ENCODE peak calls at places on chromosomes 16 and 17, in nine cellular contexts. M is left ventricle myocardium inferior; D is ovary; Y is CD8-positive, alpha-beta T cell; I is uterus; N is AG04450; G is tibial nerve; Z is psoas muscle; P is transverse colon. L is an unnamed sample. For H3K27me3, the result is how much of the 10 kb centered on the place peaks cover.

GRCh38 chr17:37220609-37220953 is 155.2 kb upstream of the C17orf78 start:
- DNase-seq in M (no peak), D (no peak), Y (peak), I (no peak), N (peak), G (no peak), Z (no peak), P (peak), L (no peak)

GRCh38 chr16:85910854-85911247 is 11.9 kb downstream of the IRF8 start:
- DNase-seq in M (no peak), D (no peak), Y (no peak), I (no peak), N (no peak), G (no peak), Z (no peak), P (no peak), L (no peak)

GRCh38 chr16:50396770-50397525 is 28.2 kb upstream of the BRD7 start:
- DNase-seq in M (no peak), D (no peak), Y (peak), I (no peak), N (no peak), G (no peak), Z (no peak), P (no peak), L (no peak)

GRCh38 chr17:40063034-40063765 is 435 bp downstream of the THRA start:
- DNase-seq in M (peak), D (peak), Y (peak), I (peak), N (no peak), G (no peak), Z (peak), P (peak), L (no peak)

GRCh38 chr17:17582372-17582771 is 9.1 kb downstream of the PEMT start:
- DNase-seq in M (no peak), D (no peak), Y (no peak), I (no peak), N (no peak), G (no peak), Z (no peak), P (no peak), L (no peak)

GRCh38 chr16:72946474-72947194 is 101.3 kb downstream of the ZFHX3 start:
- DNase-seq in M (peak), D (no peak), Y (no peak), I (no peak), N (no peak), G (no peak), Z (no peak), P (no peak), L (no peak)

GRCh38 chr16:19765860-19766553 is 47.9 kb downstream of the IQCK start:
- DNase-seq in M (peak), D (no peak), Y (no peak), I (no peak), N (no peak), G (peak), Z (peak), P (peak), L (no peak)

GRCh38 chr16:52069866-52070265 is 477.1 kb downstream of the TOX3 start:
- DNase-seq in M (no peak), D (no peak), Y (no peak), I (no peak), N (no peak), G (no peak), Z (no peak), P (no peak), L (no peak)

GRCh38 chr17:30950669-30951399 is 20.0 kb upstream of the RNF135 start:
- DNase-seq in M (peak), D (no peak), Y (no peak), I (peak), N (peak), G (peak), Z (peak), P (peak), L (no peak)

GRCh38 chr17:17526369-17526768 is 30.2 kb upstream of the RASD1 start:
- DNase-seq in M (peak), D (peak), Y (no peak), I (peak), N (no peak), G (no peak), Z (peak), P (no peak), L (no peak)

GRCh38 chr16:11956558-11956957 is 8.5 kb upstream of the TNFRSF17 start:
- DNase-seq in M (no peak), D (no peak), Y (no peak), I (no peak), N (no peak), G (no peak), Z (no peak), P (no peak), L (no peak)

GRCh38 chr17:35242158-35242804 is 591 bp upstream of the SLFN5 start:
- DNase-seq in M (peak), D (peak), Y (peak), I (peak), N (no peak), G (peak), Z (peak), P (peak), L (peak)

GRCh38 chr17:64063766-64064224 is 43.4 kb upstream of the ICAM2 start:
- DNase-seq in M (peak), D (no peak), Y (peak), I (peak), N (no peak), G (no peak), Z (peak), P (peak), L (peak)

GRCh38 chr17:36640836-36641235 is 39.5 kb downstream of the MRM1 start:
- DNase-seq in M (no peak), D (no peak), Y (no peak), I (no peak), N (no peak), G (no peak), Z (no peak), P (no peak), L (no peak)

GRCh38 chr17:52105601-52106000 is 52.9 kb downstream of the CA10 start:
- DNase-seq in M (no peak), D (no peak), Y (no peak), I (no peak), N (no peak), G (no peak), Z (no peak), P (no peak), L (no peak)

GRCh38 chr17:8153550-8153956 is 1.3 kb upstream of the PER1 start:
- DNase-seq in M (peak), D (peak), Y (no peak), I (peak), N (peak), G (peak), Z (peak), P (peak), L (no peak)

GRCh38 chr17:81858170-81858966 is 2.0 kb downstream of the P4HB start:
- DNase-seq in M (no peak), D (no peak), Y (no peak), I (no peak), N (no peak), G (no peak), Z (no peak), P (no peak), L (no peak)

GRCh38 chr17:21252289-21252874 is 828 bp downstream of the NATD1 start:
- DNase-seq in M (no peak), D (no peak), Y (no peak), I (no peak), N (no peak), G (no peak), Z (no peak), P (no peak), L (no peak)

GRCh38 chr17:3710951-3711383 is 12.7 kb upstream of the HASPIN start:
- DNase-seq in M (no peak), D (no peak), Y (peak), I (no peak), N (no peak), G (no peak), Z (no peak), P (peak), L (peak)

GRCh38 chr17:69470702-69471101 is 56.2 kb downstream of the MAP2K6 start:
- DNase-seq in M (no peak), D (no peak), Y (no peak), I (no peak), N (no peak), G (no peak), Z (no peak), P (peak), L (no peak)

GRCh38 chr17:72407336-72408121 is 286.7 kb downstream of the SOX9 start:
- DNase-seq in M (peak), D (peak), Y (no peak), I (peak), N (peak), G (no peak), Z (peak), P (peak), L (peak)

GRCh38 chr17:7219812-7220592 is at the start of the genes ACADVL and DLG4:
- DNase-seq in M (peak), D (peak), Y (peak), I (peak), N (peak), G (peak), Z (peak), P (peak), L (peak)

GRCh38 chr17:10149573-10150399 is 48.6 kb downstream of the GAS7 start:
- DNase-seq in M (no peak), D (no peak), Y (no peak), I (no peak), N (no peak), G (no peak), Z (no peak), P (no peak), L (peak)

GRCh38 chr17:6755731-6756184 is at the start of gene XAF1:
- DNase-seq in M (peak), D (peak), Y (peak), I (peak), N (peak), G (no peak), Z (peak), P (peak), L (peak)

GRCh38 chr17:307295-307691 is 45.3 kb downstream of the RPH3AL start:
- DNase-seq in M (no peak), D (no peak), Y (no peak), I (no peak), N (no peak), G (no peak), Z (peak), P (no peak), L (no peak)

GRCh38 chr17:31623990-31624389 is 232.5 kb downstream of the RAB11FIP4 start:
- DNase-seq in M (no peak), D (no peak), Y (no peak), I (no peak), N (no peak), G (no peak), Z (no peak), P (no peak), L (no peak)

GRCh38 chr16:27241658-27242057 is 26.9 kb downstream of the NSMCE1 start:
- DNase-seq in M (no peak), D (no peak), Y (peak), I (peak), N (no peak), G (no peak), Z (no peak), P (no peak), L (no peak)

GRCh38 chr16:81448154-81449131 is 3.8 kb downstream of the CMIP start:
- DNase-seq in M (no peak), D (no peak), Y (no peak), I (no peak), N (no peak), G (no peak), Z (no peak), P (peak), L (no peak)

GRCh38 chr16:939941-940340 is 30.8 kb downstream of the LMF1 start:
- DNase-seq in M (no peak), D (no peak), Y (no peak), I (no peak), N (no peak), G (no peak), Z (peak), P (no peak), L (no peak)

GRCh38 chr17:62750502-62751349 is 57.4 kb downstream of the MARCHF10 start:
- DNase-seq in M (no peak), D (peak), Y (no peak), I (peak), N (no peak), G (no peak), Z (no peak), P (no peak), L (no peak)

GRCh38 chr16:5917436-5917835 is 819.8 kb upstream of the EEF2KMT start:
- DNase-seq in M (no peak), D (no peak), Y (no peak), I (no peak), N (no peak), G (no peak), Z (no peak), P (peak), L (no peak)
- H3K27me3 ChIP-seq in M (under half), D (under half), Y (under half), I (under half), N (under half), G (under half), Z (under half), P (under half), L (under half)

GRCh38 chr17:47725446-47726109 is 7.5 kb upstream of the TBX21 start:
- DNase-seq in M (no peak), D (no peak), Y (no peak), I (no peak), N (no peak), G (no peak), Z (peak), P (no peak), L (no peak)
- TF ChIP-seq CTCF in M (no peak), D (no peak), Y (no peak), I (no peak), N (peak), G (no peak), Z (no peak), P (no peak), L (peak)

GRCh38 chr16:68383858-68384257 is 64.5 kb downstream of the SMPD3 start:
- DNase-seq in M (no peak), D (no peak), Y (no peak), I (no peak), N (no peak), G (no peak), Z (no peak), P (no peak), L (no peak)

GRCh38 chr16:68387301-68387700 is 61.0 kb downstream of the SMPD3 start:
- DNase-seq in M (no peak), D (no peak), Y (no peak), I (no peak), N (no peak), G (no peak), Z (no peak), P (peak), L (no peak)

GRCh38 chr16:68384293-68385255 is 63.7 kb downstream of the SMPD3 start:
- DNase-seq in M (no peak), D (no peak), Y (no peak), I (no peak), N (no peak), G (no peak), Z (no peak), P (no peak), L (no peak)

GRCh38 chr16:68386628-68387027 is 61.7 kb downstream of the SMPD3 start:
- DNase-seq in M (no peak), D (no peak), Y (no peak), I (no peak), N (no peak), G (no peak), Z (no peak), P (peak), L (no peak)

GRCh38 chr16:68385371-68385770 is 62.9 kb downstream of the SMPD3 start:
- DNase-seq in M (no peak), D (no peak), Y (no peak), I (no peak), N (no peak), G (no peak), Z (no peak), P (no peak), L (no peak)
- H3K27me3 ChIP-seq in M (under half), D (under half), Y (under half), I (under half), N (under half), G (under half), Z (under half), P (under half), L (under half)

DNA sequence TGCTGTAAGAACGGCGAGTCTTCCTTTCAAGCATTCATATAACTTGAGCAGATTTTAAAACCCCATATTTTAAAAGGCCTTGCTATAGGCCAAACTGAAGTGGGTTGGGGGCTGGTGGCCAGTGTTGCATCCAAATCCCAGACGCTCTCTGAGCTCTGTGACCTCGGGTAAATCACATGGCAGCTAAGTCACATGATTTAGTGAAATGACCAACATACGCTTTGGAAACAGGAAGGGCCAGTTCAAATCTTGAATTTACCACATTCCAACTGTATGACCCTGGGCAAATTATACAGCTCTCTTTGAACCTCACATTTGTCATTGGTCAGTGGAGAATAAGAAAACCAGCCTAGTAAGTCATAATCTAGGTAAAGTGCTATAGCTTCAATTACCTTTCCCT is 519.3 kb downstream of the HAPSTR1 start:
- DNase-seq in M (no peak), D (no peak), Y (no peak), I (no peak), N (no peak), G (no peak), Z (no peak), P (no peak), L (no peak)
- TF ChIP-seq CTCF in M (no peak), D (no peak), Y (no peak), I (no peak), N (no peak), G (no peak), Z (no peak), P (no peak), L (no peak)

GRCh38 chr16:2752850-2753522 is 548 bp downstream of the SRRM2 start:
- DNase-seq in M (peak), D (no peak), Y (no peak), I (peak), N (peak), G (peak), Z (peak), P (peak), L (peak)

GRCh38 chr16:2757344-2757743 is 4.9 kb downstream of the SRRM2 start:
- DNase-seq in M (no peak), D (no peak), Y (no peak), I (no peak), N (no peak), G (no peak), Z (no peak), P (no peak), L (no peak)

GRCh38 chr16:2753523-2754020 is 1.1 kb downstream of the SRRM2 start:
- DNase-seq in M (no peak), D (no peak), Y (no peak), I (no peak), N (no peak), G (no peak), Z (no peak), P (no peak), L (no peak)

GRCh38 chr16:2756288-2757015 is 4.0 kb downstream of the SRRM2 start:
- DNase-seq in M (no peak), D (no peak), Y (no peak), I (no peak), N (no peak), G (no peak), Z (no peak), P (no peak), L (no peak)

DNA sequence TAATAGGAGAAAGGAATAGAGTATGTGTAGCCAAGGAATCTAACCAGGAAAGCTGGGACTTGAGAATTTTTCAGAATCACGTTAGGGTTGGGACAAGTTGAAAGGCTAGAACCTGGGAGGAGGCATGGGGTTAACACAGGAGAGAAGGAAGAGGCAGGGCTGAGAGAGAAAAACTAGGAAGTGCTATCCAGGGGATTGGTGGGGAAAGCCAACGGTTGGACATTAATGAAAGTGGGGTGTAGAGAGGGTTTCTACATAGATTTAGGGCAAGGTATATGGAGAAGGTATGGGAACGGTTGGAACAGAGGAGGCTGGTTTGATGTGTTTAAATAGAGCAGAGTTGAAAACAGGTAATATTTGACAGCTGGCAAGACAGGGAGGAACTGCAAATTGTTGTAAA is 2.7 kb downstream of the SRRM2 start:
- DNase-seq in M (no peak), D (no peak), Y (no peak), I (no peak), N (no peak), G (no peak), Z (no peak), P (no peak), L (no peak)
- H3K27me3 ChIP-seq in M (under half), D (under half), Y (under half), I (under half), N (under half), G (under half), Z (under half), P (under half), L (under half)

GRCh38 chr17:73646409-73647305 is 2.4 kb upstream of the SDK2 start:
- DNase-seq in M (no peak), D (no peak), Y (peak), I (no peak), N (no peak), G (no peak), Z (no peak), P (no peak), L (no peak)

GRCh38 chr17:73647767-73648542 is 3.7 kb upstream of the SDK2 start:
- DNase-seq in M (no peak), D (no peak), Y (no peak), I (no peak), N (no peak), G (no peak), Z (peak), P (no peak), L (no peak)

GRCh38 chr17:73648974-73649373 is 4.7 kb upstream of the SDK2 start:
- DNase-seq in M (no peak), D (no peak), Y (no peak), I (no peak), N (no peak), G (no peak), Z (no peak), P (no peak), L (no peak)

GRCh38 chr17:73648543-73648820 is 4.2 kb upstream of the SDK2 start:
- DNase-seq in M (no peak), D (no peak), Y (peak), I (no peak), N (no peak), G (no peak), Z (peak), P (no peak), L (no peak)

DNA sequence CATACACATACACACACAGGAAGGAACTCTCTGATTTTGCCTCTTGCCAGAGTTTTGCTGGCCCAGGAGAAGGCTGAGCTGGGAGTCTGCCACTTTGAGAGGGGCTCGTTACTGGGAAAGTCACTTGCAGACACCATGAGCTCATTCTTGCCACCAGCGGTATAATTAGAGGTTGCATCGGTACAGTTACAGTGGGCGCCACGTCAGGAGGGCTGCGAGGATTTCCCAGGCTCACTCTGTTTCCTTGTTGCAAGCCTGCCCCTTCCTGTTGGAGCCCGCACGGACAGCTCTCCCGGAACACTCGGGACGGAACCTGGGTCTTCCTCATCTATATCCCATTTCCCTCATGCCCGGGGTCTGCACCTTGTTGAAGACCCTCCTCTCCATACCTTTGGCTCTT is 3.1 kb upstream of the SDK2 start:
- DNase-seq in M (no peak), D (no peak), Y (no peak), I (no peak), N (no peak), G (no peak), Z (peak), P (no peak), L (no peak)
- TF ChIP-seq CTCF in M (no peak), D (no peak), Y (no peak), I (no peak), N (no peak), G (no peak), Z (no peak), P (no peak), L (no peak)

GRCh38 chr16:88341551-88342290 is 41.0 kb upstream of the ZNF469 start:
- DNase-seq in M (peak), D (no peak), Y (no peak), I (no peak), N (no peak), G (no peak), Z (peak), P (no peak), L (no peak)
- H3K27me3 ChIP-seq in M (under half), D (under half), Y (under half), I (under half), N (under half), G (under half), Z (under half), P (under half), L (under half)

GRCh38 chr17:45314761-45315549 is 1.9 kb downstream of the MAP3K14 start:
- DNase-seq in M (no peak), D (no peak), Y (no peak), I (no peak), N (no peak), G (no peak), Z (no peak), P (no peak), L (no peak)

GRCh38 chr17:45317113-45317820 is 447 bp upstream of the MAP3K14 start:
- DNase-seq in M (peak), D (peak), Y (peak), I (peak), N (peak), G (peak), Z (peak), P (peak), L (peak)

GRCh38 chr17:45315583-45316270 is 1.1 kb downstream of the MAP3K14 start:
- DNase-seq in M (no peak), D (no peak), Y (no peak), I (no peak), N (no peak), G (no peak), Z (no peak), P (no peak), L (no peak)

GRCh38 chr17:45318561-45319230 is 1.9 kb upstream of the MAP3K14 start:
- DNase-seq in M (no peak), D (no peak), Y (no peak), I (no peak), N (no peak), G (no peak), Z (no peak), P (no peak), L (no peak)

GRCh38 chr17:45316271-45317112 is at the start of gene MAP3K14:
- DNase-seq in M (peak), D (peak), Y (peak), I (peak), N (no peak), G (peak), Z (peak), P (peak), L (no peak)
- TF ChIP-seq CTCF in M (peak), D (no peak), Y (peak), I (peak), N (peak), G (no peak), Z (no peak), P (peak), L (no peak)

L was measured in GM06990.